ENCODE peak calls at places on chromosomes 4 and X, in four cellular contexts. V is OCI-LY7, T is psoas muscle, I is ovary. J is an unnamed sample.

GRCh38 chrX:154136627-154137161 is 7.3 kb upstream of the OPN1LW start:
- DNase-seq in I (peak), T (peak), V (peak), J (no peak)

GRCh38 chr4:72112514-72113156 is 80.8 kb downstream of the NPFFR2 start:
- DNase-seq in I (no peak), T (no peak), V (no peak), J (no peak)

GRCh38 chr4:142516686-142517145 is 329.4 kb downstream of the INPP4B start:
- DNase-seq in I (no peak), T (no peak), V (no peak), J (peak)

GRCh38 chr4:115113382-115114106 is at the start of gene NDST4:
- DNase-seq in I (no peak), T (no peak), V (no peak), J (no peak)

GRCh38 chr4:170122252-170122651 is 32.5 kb upstream of the AADAT start:
- DNase-seq in V (no peak), T (no peak), I (no peak), J (no peak)

GRCh38 chrX:5113128-5113527 is 1115.5 kb downstream of the NLGN4X start:
- DNase-seq in T (no peak), I (no peak), V (peak), J (no peak)

GRCh38 chr4:188408244-188409067 is 269.2 kb downstream of the TRIML1 start:
- DNase-seq in V (no peak), T (no peak), I (no peak), J (no peak)

GRCh38 chr4:110275871-110276270 is 77.5 kb upstream of the ELOVL6 start:
- DNase-seq in T (no peak), I (no peak), V (no peak), J (peak)

GRCh38 chr4:2251795-2252529 is 9.9 kb downstream of the MXD4 start:
- DNase-seq in V (no peak), T (no peak), I (peak), J (no peak)

GRCh38 chrX:153623310-153624029 is 23.5 kb upstream of the DUSP9 start:
- DNase-seq in T (peak), I (no peak), V (no peak), J (no peak)

GRCh38 chr4:41600243-41600642 is 62.3 kb downstream of the LIMCH1 start:
- DNase-seq in T (no peak), I (no peak), V (no peak), J (no peak)

GRCh38 chr4:112633477-112634235 is 3.1 kb downstream of the ZGRF1 start:
- DNase-seq in V (peak), T (no peak), I (no peak), J (no peak)

GRCh38 chr4:17773125-17773698 is 8.2 kb downstream of the FAM184B start:
- DNase-seq in I (no peak), T (no peak), V (no peak), J (no peak)

GRCh38 chr4:134018845-134019244 is 182.7 kb downstream of the PABPC4L start:
- DNase-seq in I (no peak), V (no peak), T (no peak), J (no peak)

GRCh38 chrX:106935175-106935574 is 15.0 kb downstream of the CLDN2 start:
- DNase-seq in T (no peak), I (no peak), V (no peak), J (no peak)

GRCh38 chr4:121034010-121034409 is 38.3 kb downstream of the NDNF start:
- DNase-seq in V (no peak), I (peak), T (no peak), J (no peak)

GRCh38 chr4:148093065-148093464 is 349.1 kb downstream of the NR3C2 start:
- DNase-seq in T (no peak), V (no peak), I (no peak), J (no peak)

GRCh38 chrX:15985937-15986336 is 131.3 kb upstream of the AP1S2 start:
- DNase-seq in T (no peak), V (no peak), I (no peak), J (no peak)

GRCh38 chrX:15988661-15989603 is 134.3 kb upstream of the AP1S2 start:
- DNase-seq in V (peak), I (no peak), T (no peak), J (peak)

GRCh38 chrX:15977644-15978043 is 123.0 kb upstream of the AP1S2 start:
- DNase-seq in T (no peak), I (no peak), V (no peak), J (no peak)

GRCh38 chrX:15983034-15983433 is 128.4 kb upstream of the AP1S2 start:
- DNase-seq in I (no peak), V (no peak), T (no peak), J (no peak)
- TF ChIP-seq CTCF in I (no peak), V (no peak), T (no peak), J (no peak)

DNA sequence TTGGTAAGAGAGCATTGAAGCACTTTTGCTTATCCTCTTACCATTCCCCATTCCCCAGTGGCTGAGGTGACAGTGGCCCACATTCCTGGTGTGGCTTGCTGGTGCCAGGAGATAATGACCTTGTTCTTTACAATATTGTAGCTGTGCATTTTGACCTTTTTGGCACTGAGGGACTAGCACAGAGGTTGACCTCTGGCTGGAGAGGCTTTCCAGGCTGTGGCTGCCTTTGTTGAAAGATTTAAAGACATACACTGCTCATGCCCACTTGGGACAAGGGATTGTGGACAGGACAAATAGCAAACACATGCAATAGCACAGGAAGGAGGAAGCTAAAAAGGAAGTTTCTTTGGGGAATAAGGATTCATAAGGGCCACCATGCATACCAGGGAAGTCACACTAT is 65.4 kb downstream of the ARHGEF9 start:
- DNase-seq in I (no peak), T (no peak), V (no peak), J (no peak)
- TF ChIP-seq CTCF in I (no peak), T (no peak), V (no peak), J (no peak)

GRCh38 chrX:110212299-110212698 is 105.6 kb downstream of the AMMECR1 start:
- DNase-seq in I (no peak), V (no peak), T (no peak), J (no peak)
- TF ChIP-seq CTCF in I (no peak), V (peak), T (no peak), J (no peak)

GRCh38 chrX:119516157-119516702 is 48.0 kb downstream of the SLC25A5 start:
- DNase-seq in T (no peak), I (no peak), V (peak), J (no peak)

GRCh38 chrX:119507206-119507605 is 39.0 kb downstream of the SLC25A5 start:
- DNase-seq in T (no peak), I (no peak), V (no peak), J (no peak)

GRCh38 chrX:119512145-119512800 is 44.0 kb downstream of the SLC25A5 start:
- DNase-seq in V (peak), T (peak), I (peak), J (no peak)
- TF ChIP-seq CTCF in V (peak), T (peak), I (no peak), J (peak)